ENCODE peak calls at places on chromosomes 11 and 22, in five cellular contexts. Y, R, F, K and A are unnamed samples.

GRCh38 chr11:96114178-96115070 is 190.5 kb upstream of the MTMR2 start:
- DNase-seq in Y (no peak), R (no peak), F (no peak), K (no peak), A (no peak)

GRCh38 chr11:469684-470667 is 19.9 kb downstream of the PTDSS2 start:
- DNase-seq in Y (peak; percentile 54), R (peak; percentile 91), F (no peak), K (peak; percentile 68), A (peak; percentile 33)

GRCh38 chr11:2178906-2179494 is 7.4 kb upstream of the TH start:
- DNase-seq in Y (peak; percentile 23), R (peak; percentile 81), F (no peak), K (no peak), A (no peak)

GRCh38 chr11:10885703-10886363 is 28.0 kb upstream of the ZBED5 start:
- DNase-seq in Y (peak; percentile 54), R (peak; percentile 32), F (no peak), K (no peak), A (no peak)

GRCh38 chr11:118530683-118531596 is at the start of gene TMEM25:
- DNase-seq in Y (peak; percentile 40), R (peak; percentile 86), F (peak; percentile 93), K (peak; percentile 85), A (peak; percentile 23)

GRCh38 chr11:63609536-63609935 is 4.7 kb downstream of the PLAAT3 start:
- DNase-seq in Y (no peak), R (no peak), F (no peak), K (peak; percentile 77), A (peak; percentile 56)

GRCh38 chr22:28329582-28330073 is 350.0 kb downstream of the TTC28 start:
- DNase-seq in Y (no peak), R (no peak), F (no peak), K (no peak), A (no peak)

GRCh38 chr11:68843052-68843561 is 1.4 kb upstream of the CPT1A start:
- DNase-seq in Y (no peak), R (no peak), F (no peak), K (peak; percentile 77), A (no peak)

GRCh38 chr22:44363214-44363979 is 50.6 kb upstream of the SHISAL1 start:
- DNase-seq in Y (peak; percentile 92), R (peak; percentile 76), F (no peak), K (peak; percentile 82), A (peak; percentile 52)

GRCh38 chr11:78978831-78979230 is 404.2 kb upstream of the NARS2 start:
- DNase-seq in Y (no peak), R (no peak), F (no peak), K (no peak), A (no peak)

GRCh38 chr11:35968386-35969088 is 24.7 kb downstream of the LDLRAD3 start:
- DNase-seq in Y (no peak), R (peak; percentile 8), F (no peak), K (no peak), A (no peak)

GRCh38 chr11:59173964-59174663 is 2.2 kb downstream of the DTX4 start:
- DNase-seq in Y (no peak), R (peak; percentile 91), F (no peak), K (peak; percentile 85), A (no peak)

GRCh38 chr22:49328630-49329405 is 498.9 kb downstream of the BRD1 start:
- DNase-seq in Y (no peak), R (no peak), F (no peak), K (no peak), A (no peak)

GRCh38 chr22:25208743-25209505 is 9.3 kb downstream of the CRYBB3 start:
- DNase-seq in Y (no peak), R (no peak), F (no peak), K (no peak), A (no peak)

GRCh38 chr22:46001426-46002106 is 24.6 kb upstream of the WNT7B start:
- DNase-seq in Y (no peak), R (no peak), F (no peak), K (no peak), A (no peak)

GRCh38 chr11:111429066-111429506 is 50.0 kb upstream of the POU2AF1 start:
- DNase-seq in Y (peak; percentile 40), R (peak; percentile 51), F (peak; percentile 54), K (peak; percentile 88), A (peak; percentile 63)

DNA sequence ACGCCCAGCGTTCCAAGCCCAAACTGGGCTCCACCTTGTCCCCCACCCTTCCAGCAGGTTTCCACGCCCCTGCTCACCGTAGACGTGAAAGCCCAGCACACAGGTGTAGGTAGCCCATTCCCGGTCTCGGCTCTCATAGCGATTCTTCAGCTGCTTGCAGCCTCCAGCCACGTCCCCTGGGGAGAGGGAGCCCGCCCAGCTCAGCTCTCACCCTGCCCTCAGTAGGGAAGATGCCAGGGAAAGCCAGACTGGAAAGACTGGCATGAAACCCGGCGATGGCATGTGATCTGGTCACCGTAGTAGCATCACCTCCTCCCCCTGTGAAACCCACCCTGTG is 1.4 kb upstream of the MTA2 start:
- DNase-seq in Y (no peak), R (no peak), F (no peak), K (no peak), A (no peak)
- H3K4me3 ChIP-seq in Y (peak overlapping the region; percentile 93), R (no peak overlapping the region), F (no peak overlapping the region), K (peak overlapping the region; percentile 96), A (peak overlapping the region; percentile 99)

GRCh38 chr11:65500262-65501004 is 1.6 kb downstream of the MALAT1 start:
- DNase-seq in Y (peak; percentile 32), R (peak; percentile 49), F (no peak), K (peak; percentile 66), A (no peak)
- H3K36me3 ChIP-seq in Y (peaks cover 61% of the 10 kb centered on the region), R (peaks cover 30% of the 10 kb centered on the region), F (peaks cover 64% of the 10 kb centered on the region), K (peaks cover 47% of the 10 kb centered on the region), A (peaks cover 56% of the 10 kb centered on the region)

GRCh38 chr22:19759994-19760651 is 455 bp upstream of the TBX1 start:
- DNase-seq in Y (no peak), R (no peak), F (peak; percentile 98), K (no peak), A (no peak)
- H3K4me3 ChIP-seq in Y (no peak overlapping the region), R (no peak overlapping the region), F (peak overlapping the region; percentile 5), K (no peak overlapping the region), A (no peak overlapping the region)

GRCh38 chr22:50571264-50572175 is 6.7 kb downstream of the CPT1B start:
- DNase-seq in Y (no peak), R (no peak), F (no peak), K (no peak), A (peak; percentile 77)
- H3K36me3 ChIP-seq in Y (no peaks in the 10 kb centered on the region), R (no peaks in the 10 kb centered on the region), F (no peaks in the 10 kb centered on the region), K (peaks cover 31% of the 10 kb centered on the region), A (no peaks in the 10 kb centered on the region)

DNA sequence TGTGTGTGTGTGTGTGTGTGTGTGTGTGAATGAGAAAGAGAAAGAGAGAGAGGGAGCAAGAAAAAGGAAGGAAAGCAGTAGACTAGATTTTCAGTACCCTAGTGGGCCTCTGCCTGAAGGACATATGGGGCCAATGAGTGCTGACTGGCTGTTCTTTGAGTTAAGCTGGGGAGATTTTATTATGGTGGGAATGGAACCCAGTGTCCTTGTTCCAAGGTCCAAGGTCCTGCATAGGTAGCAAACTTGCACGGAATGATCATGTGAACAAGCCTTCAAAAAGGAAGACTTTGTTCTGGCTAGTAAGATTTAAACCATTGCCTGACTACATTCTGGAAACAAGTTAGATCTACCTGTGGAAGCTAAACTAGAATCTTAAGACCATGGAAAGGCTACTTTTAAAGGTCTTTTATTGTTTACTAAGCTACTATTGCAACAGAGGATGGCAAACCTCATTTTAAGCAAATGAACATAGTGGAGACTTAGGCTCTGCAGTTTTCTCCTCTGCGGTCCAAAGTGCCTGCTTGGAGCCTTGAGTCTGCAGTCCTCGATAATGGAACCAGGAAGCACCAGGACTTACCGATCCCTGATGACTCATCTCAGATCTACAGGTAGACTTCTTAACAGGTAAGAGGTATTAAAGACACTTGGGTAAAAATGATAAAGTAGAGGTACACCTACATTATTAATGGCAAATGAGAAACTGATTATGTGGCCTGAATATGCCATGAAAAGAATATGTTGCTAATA is 10.2 kb upstream of the GRAMD1B start:
- DNase-seq in Y (no peak), R (peak; percentile 71), F (no peak), K (peak; percentile 71), A (no peak)
- H3K4me3 ChIP-seq in Y (no peak overlapping the region), R (peak overlapping the region; percentile 32), F (no peak overlapping the region), K (peak overlapping the region; percentile 37), A (no peak overlapping the region)

GRCh38 chr11:12943276-12943675 is 65.8 kb upstream of the RASSF10 start:
- DNase-seq in Y (no peak), R (no peak), F (no peak), K (no peak), A (no peak)

GRCh38 chr11:12941671-12942070 is 67.4 kb upstream of the RASSF10 start:
- DNase-seq in Y (no peak), R (no peak), F (no peak), K (no peak), A (no peak)

GRCh38 chr11:12944889-12945288 is 64.2 kb upstream of the RASSF10 start:
- DNase-seq in Y (no peak), R (no peak), F (no peak), K (no peak), A (no peak)

GRCh38 chr11:12938590-12939247 is 70.4 kb upstream of the RASSF10 start:
- DNase-seq in Y (no peak), R (no peak), F (no peak), K (no peak), A (no peak)

GRCh38 chr11:12942157-12942556 is 67.0 kb upstream of the RASSF10 start:
- DNase-seq in Y (no peak), R (no peak), F (no peak), K (no peak), A (no peak)
- H3K36me3 ChIP-seq in Y (peaks cover 40% of the 10 kb centered on the region), R (peaks cover 6% of the 10 kb centered on the region), F (peaks cover 28% of the 10 kb centered on the region), K (peaks cover 26% of the 10 kb centered on the region), A (no peaks in the 10 kb centered on the region)

GRCh38 chr11:126317681-126318641 is 14.1 kb downstream of the DCPS start:
- DNase-seq in Y (peak; percentile 68), R (peak; percentile 64), F (no peak), K (peak; percentile 62), A (peak; percentile 71)

GRCh38 chr11:126313826-126314225 is 10.0 kb downstream of the DCPS start:
- DNase-seq in Y (no peak), R (no peak), F (no peak), K (no peak), A (no peak)

GRCh38 chr11:126322996-126323395 is 19.1 kb downstream of the DCPS start:
- DNase-seq in Y (no peak), R (no peak), F (no peak), K (no peak), A (no peak)

GRCh38 chr11:126319374-126319740 is 15.5 kb downstream of the DCPS start:
- DNase-seq in Y (no peak), R (no peak), F (no peak), K (no peak), A (no peak)

GRCh38 chr11:126318642-126319373 is 14.9 kb downstream of the DCPS start:
- DNase-seq in Y (peak; percentile 85), R (peak; percentile 75), F (no peak), K (no peak), A (no peak)
- H3K4me3 ChIP-seq in Y (no peak overlapping the region), R (no peak overlapping the region), F (no peak overlapping the region), K (peak overlapping the region; percentile 3), A (peak overlapping the region; percentile 28)

GRCh38 chr11:4704790-4705334 is 278 bp downstream of the MMP26 start:
- DNase-seq in Y (no peak), R (no peak), F (no peak), K (no peak), A (no peak)
- H3K36me3 ChIP-seq in Y (no peaks in the 10 kb centered on the region), R (no peaks in the 10 kb centered on the region), F (no peaks in the 10 kb centered on the region), K (no peaks in the 10 kb centered on the region), A (no peaks in the 10 kb centered on the region)